ENCODE peak calls at places on chromosomes 5 and 9, in five cellular contexts. M, E, X, V and C are unnamed samples.

GRCh38 chr9:73869261-73869660 is 627.9 kb upstream of the RORB start:
- DNase-seq in M (no peak), E (no peak), X (peak), V (no peak), C (peak)

GRCh38 chr5:139967353-139967752 is 75.7 kb downstream of the NRG2 start:
- DNase-seq in M (no peak), E (no peak), X (no peak), V (no peak), C (no peak)

GRCh38 chr5:171688696-171689495 is 96.7 kb upstream of the SMIM23 start:
- DNase-seq in M (no peak), E (no peak), X (no peak), V (no peak), C (peak)

GRCh38 chr5:177005619-177006264 is 837 bp downstream of the UIMC1 start:
- DNase-seq in M (peak), E (peak), X (peak), V (peak), C (peak)

GRCh38 chr9:20271107-20271506 is 351.2 kb downstream of the MLLT3 start:
- DNase-seq in M (no peak), E (no peak), X (no peak), V (no peak), C (no peak)

GRCh38 chr5:135989686-135990085 is 34.9 kb upstream of the LECT2 start:
- DNase-seq in M (no peak), E (no peak), X (no peak), V (no peak), C (no peak)

GRCh38 chr9:134356496-134357470 is 30.5 kb downstream of the RXRA start:
- DNase-seq in M (no peak), E (no peak), X (no peak), V (peak), C (peak)

GRCh38 chr9:127557466-127557869 is 54.6 kb upstream of the STXBP1 start:
- DNase-seq in M (no peak), E (peak), X (peak), V (no peak), C (peak)

GRCh38 chr5:10856646-10857332 is 95.8 kb upstream of the DAP start:
- DNase-seq in M (no peak), E (peak), X (peak), V (no peak), C (peak)

GRCh38 chr5:143177263-143177994 is 226.1 kb downstream of the NR3C1 start:
- DNase-seq in M (no peak), E (no peak), X (peak), V (no peak), C (peak)

GRCh38 chr5:67636091-67636490 is 439.5 kb upstream of the CD180 start:
- DNase-seq in M (no peak), E (peak), X (no peak), V (no peak), C (no peak)

GRCh38 chr9:131198316-131198715 is 72.9 kb downstream of the NUP214 start:
- DNase-seq in M (no peak), E (no peak), X (no peak), V (no peak), C (no peak)

GRCh38 chr9:134536931-134537330 is 104.7 kb upstream of the COL5A1 start:
- DNase-seq in M (no peak), E (no peak), X (no peak), V (no peak), C (no peak)

GRCh38 chr5:181243521-181244307 is at the start of gene RACK1:
- DNase-seq in M (peak), E (peak), X (peak), V (peak), C (peak)